ENCODE peak calls at places on chromosomes 12 and 14, in four cellular contexts. V, X, B and Q are unnamed samples.

GRCh38 chr12:95790912-95791849 is 617 bp upstream of the NTN4 start:
- DNase-seq in V (no peak), X (no peak), B (peak), Q (no peak)

GRCh38 chr12:116684891-116685290 is 53.0 kb downstream of the SPRING1 start:
- DNase-seq in V (no peak), X (no peak), B (no peak), Q (no peak)

GRCh38 chr14:101727611-101728010 is 33.9 kb upstream of the PPP2R5C start:
- DNase-seq in V (no peak), X (no peak), B (no peak), Q (no peak)

GRCh38 chr14:88808359-88808758 is 15.6 kb upstream of the EML5 start:
- DNase-seq in V (no peak), X (no peak), B (no peak), Q (no peak)

GRCh38 chr12:20798561-20798960 is 11.9 kb upstream of the SLCO1B3 start:
- DNase-seq in V (no peak), X (peak), B (peak), Q (peak)

GRCh38 chr12:100857971-100858370 is 63.4 kb downstream of the ANO4 start:
- DNase-seq in V (no peak), X (no peak), B (no peak), Q (no peak)

GRCh38 chr12:28290262-28290661 is 100.0 kb downstream of the CCDC91 start:
- DNase-seq in V (no peak), X (no peak), B (no peak), Q (no peak)

GRCh38 chr12:28814246-28814645 is 334.8 kb upstream of the FAR2 start:
- DNase-seq in V (no peak), X (no peak), B (no peak), Q (no peak)

GRCh38 chr14:105582639-105583038 is 56.3 kb downstream of the TMEM121 start:
- DNase-seq in V (no peak), X (no peak), B (no peak), Q (no peak)

GRCh38 chr12:54201001-54201794 is 12.4 kb upstream of the SMUG1 start:
- DNase-seq in V (peak), X (peak), B (peak), Q (peak)

GRCh38 chr14:23186913-23187654 is 3.6 kb upstream of the SLC7A8 start:
- DNase-seq in V (peak), X (no peak), B (peak), Q (peak)

GRCh38 chr12:132162508-132163031 is 18.3 kb downstream of the NOC4L start:
- DNase-seq in V (no peak), X (peak), B (peak), Q (peak)

GRCh38 chr12:12449533-12450025 is 92.7 kb downstream of the BORCS5 start:
- DNase-seq in V (no peak), X (no peak), B (no peak), Q (no peak)

GRCh38 chr12:124844411-124845397 is 19.0 kb downstream of the SCARB1 start:
- DNase-seq in V (no peak), X (no peak), B (no peak), Q (no peak)

GRCh38 chr12:49331360-49332222 is 5.4 kb downstream of the C1QL4 start:
- DNase-seq in V (peak), X (peak), B (peak), Q (peak)

GRCh38 chr12:121248611-121249010 is 38.7 kb downstream of the P2RX4 start:
- DNase-seq in V (no peak), X (no peak), B (no peak), Q (no peak)

GRCh38 chr12:75315518-75315917 is 14.6 kb downstream of the CAPS2 start:
- DNase-seq in V (no peak), X (no peak), B (peak), Q (peak)

GRCh38 chr14:101889898-101890297 is 74.5 kb upstream of the DYNC1H1 start:
- DNase-seq in V (no peak), X (peak), B (no peak), Q (no peak)

GRCh38 chr14:89613260-89614008 is 196.4 kb upstream of the FOXN3 start:
- DNase-seq in V (no peak), X (no peak), B (no peak), Q (no peak)

GRCh38 chr12:29402437-29402836 is 21.5 kb upstream of the ERGIC2 start:
- DNase-seq in V (no peak), X (no peak), B (no peak), Q (no peak)

GRCh38 chr14:68513838-68514610 is 278.8 kb downstream of the ZFP36L1 start:
- DNase-seq in V (no peak), X (no peak), B (no peak), Q (no peak)

GRCh38 chr14:94341654-94342333 is 18.7 kb upstream of the SERPINA6 start:
- DNase-seq in V (no peak), X (peak), B (no peak), Q (no peak)

GRCh38 chr12:76018111-76018510 is 13.5 kb downstream of the PHLDA1 start:
- DNase-seq in V (no peak), X (no peak), B (no peak), Q (no peak)

GRCh38 chr12:54561164-54561563 is 11.8 kb downstream of the PDE1B start:
- DNase-seq in V (no peak), X (no peak), B (no peak), Q (no peak)

GRCh38 chr14:98173291-98173690 is 1098.7 kb downstream of the BCL11B start:
- DNase-seq in V (no peak), X (no peak), B (no peak), Q (no peak)